ENCODE peak calls at places on chromosomes 5 and 9, in five cellular contexts. One of them, this sample, is unnamed.

GRCh38 chr9:122226758-122227575 is 1.8 kb downstream of the LHX6 start:
- DNase-seq in tibial nerve: no peak
- DNase-seq in HepG2: no peak
- DNase-seq in A549: no peak
- DNase-seq in H1: peak; percentile 73
- DNase-seq in this sample: no peak

GRCh38 chr5:13606051-13606450 is 338.4 kb downstream of the DNAH5 start:
- DNase-seq in tibial nerve: no peak
- DNase-seq in HepG2: no peak
- DNase-seq in A549: peak; percentile 31
- DNase-seq in H1: no peak
- DNase-seq in this sample: no peak

GRCh38 chr9:211036-211435 is 3.6 kb upstream of the DOCK8 start:
- DNase-seq in tibial nerve: no peak
- DNase-seq in HepG2: no peak
- DNase-seq in A549: no peak
- DNase-seq in H1: no peak
- DNase-seq in this sample: no peak

GRCh38 chr5:95949810-95950209 is 11.8 kb downstream of the ELL2 start:
- DNase-seq in tibial nerve: no peak
- DNase-seq in HepG2: no peak
- DNase-seq in A549: no peak
- DNase-seq in H1: no peak
- DNase-seq in this sample: no peak

GRCh38 chr9:32344551-32345182 is 39.8 kb upstream of the ACO1 start:
- DNase-seq in tibial nerve: no peak
- DNase-seq in HepG2: no peak
- DNase-seq in A549: no peak
- DNase-seq in H1: peak; percentile 72
- DNase-seq in this sample: no peak

GRCh38 chr5:112109331-112109993 is 309.6 kb downstream of the EPB41L4A start:
- DNase-seq in tibial nerve: peak; percentile 21
- DNase-seq in HepG2: no peak
- DNase-seq in A549: no peak
- DNase-seq in H1: peak; percentile 57
- DNase-seq in this sample: peak; percentile 30

GRCh38 chr5:10120934-10121333 is 128.8 kb downstream of the ATPSCKMT start:
- DNase-seq in tibial nerve: no peak
- DNase-seq in HepG2: no peak
- DNase-seq in A549: no peak
- DNase-seq in H1: no peak
- DNase-seq in this sample: no peak

GRCh38 chr5:101678494-101679193 is 617.4 kb downstream of the SLCO4C1 start:
- DNase-seq in tibial nerve: peak; percentile 83
- DNase-seq in HepG2: peak; percentile 52
- DNase-seq in A549: peak; percentile 25
- DNase-seq in H1: peak; percentile 92
- DNase-seq in this sample: peak; percentile 34

GRCh38 chr9:72415163-72415562 is 50.2 kb upstream of the ZFAND5 start:
- DNase-seq in tibial nerve: no peak
- DNase-seq in HepG2: no peak
- DNase-seq in A549: no peak
- DNase-seq in H1: no peak
- DNase-seq in this sample: no peak

GRCh38 chr5:55600086-55600485 is 65.3 kb upstream of the PLPP1 start:
- DNase-seq in tibial nerve: no peak
- DNase-seq in HepG2: no peak
- DNase-seq in A549: no peak
- DNase-seq in H1: no peak
- DNase-seq in this sample: no peak

GRCh38 chr5:55603947-55604346 is 69.2 kb upstream of the PLPP1 start:
- DNase-seq in tibial nerve: no peak
- DNase-seq in HepG2: no peak
- DNase-seq in A549: no peak
- DNase-seq in H1: peak; percentile 30
- DNase-seq in this sample: no peak

GRCh38 chr5:55599148-55600050 is 64.6 kb upstream of the PLPP1 start:
- DNase-seq in tibial nerve: no peak
- DNase-seq in HepG2: no peak
- DNase-seq in A549: no peak
- DNase-seq in H1: peak; percentile 30
- DNase-seq in this sample: no peak

GRCh38 chr5:55600536-55601208 is 65.9 kb upstream of the PLPP1 start:
- DNase-seq in tibial nerve: no peak
- DNase-seq in HepG2: no peak
- DNase-seq in A549: no peak
- DNase-seq in H1: peak; percentile 41
- DNase-seq in this sample: no peak

DNA sequence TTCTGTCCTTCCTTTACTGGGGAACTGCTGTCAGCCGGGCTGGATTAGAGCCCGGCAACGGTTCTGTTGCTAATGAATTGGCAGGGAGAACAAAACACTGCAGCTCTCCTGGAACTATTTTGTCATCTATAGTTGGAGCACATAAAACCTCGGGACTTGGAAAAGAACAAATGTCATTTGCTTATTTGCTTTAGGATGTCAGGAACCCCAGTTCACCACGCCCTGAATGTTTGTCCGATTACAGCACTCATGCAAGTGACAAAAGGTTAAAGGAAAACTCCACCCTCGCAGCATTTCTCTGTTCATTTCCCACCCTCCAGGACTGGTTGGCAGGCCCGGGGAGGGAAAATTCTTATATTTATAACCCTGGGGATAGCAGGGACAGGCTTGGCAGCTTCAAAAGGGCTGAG is 66.5 kb upstream of the PLPP1 start:
- DNase-seq in tibial nerve: peak; percentile 79
- DNase-seq in HepG2: peak; percentile 93
- DNase-seq in A549: peak; percentile 63
- DNase-seq in H1: peak; percentile 32
- DNase-seq in this sample: peak; percentile 63
- TF ChIP-seq EP300 in tibial nerve: peak; percentile 94
- TF ChIP-seq EP300 in HepG2: peak; percentile 30
- TF ChIP-seq EP300 in A549: peak; percentile 71
- TF ChIP-seq EP300 in H1: no peak
- TF ChIP-seq EP300 in this sample: peak; percentile 48

GRCh38 chr5:91839232-91839631 is 456.1 kb upstream of the ARRDC3 start:
- DNase-seq in tibial nerve: no peak
- DNase-seq in HepG2: no peak
- DNase-seq in A549: no peak
- DNase-seq in H1: no peak
- DNase-seq in this sample: no peak
- TF ChIP-seq EP300 in tibial nerve: no peak
- TF ChIP-seq EP300 in HepG2: no peak
- TF ChIP-seq EP300 in A549: no peak
- TF ChIP-seq EP300 in H1: no peak
- TF ChIP-seq EP300 in this sample: no peak

GRCh38 chr5:310941-311434 is 10.5 kb upstream of the AHRR start:
- DNase-seq in tibial nerve: no peak
- DNase-seq in HepG2: no peak
- DNase-seq in A549: no peak
- DNase-seq in H1: no peak
- DNase-seq in this sample: no peak

GRCh38 chr5:307306-307705 is 14.2 kb upstream of the AHRR start:
- DNase-seq in tibial nerve: no peak
- DNase-seq in HepG2: no peak
- DNase-seq in A549: no peak
- DNase-seq in H1: no peak
- DNase-seq in this sample: no peak

GRCh38 chr5:310516-310915 is 11.0 kb upstream of the AHRR start:
- DNase-seq in tibial nerve: no peak
- DNase-seq in HepG2: no peak
- DNase-seq in A549: no peak
- DNase-seq in H1: no peak
- DNase-seq in this sample: no peak

GRCh38 chr5:307794-308579 is 13.5 kb upstream of the AHRR start:
- DNase-seq in tibial nerve: no peak
- DNase-seq in HepG2: no peak
- DNase-seq in A549: no peak
- DNase-seq in H1: no peak
- DNase-seq in this sample: no peak

GRCh38 chr5:308672-309271 is 12.7 kb upstream of the AHRR start:
- DNase-seq in tibial nerve: no peak
- DNase-seq in HepG2: no peak
- DNase-seq in A549: peak; percentile 29
- DNase-seq in H1: no peak
- DNase-seq in this sample: peak; percentile 34
- TF ChIP-seq EP300 in tibial nerve: no peak
- TF ChIP-seq EP300 in HepG2: no peak
- TF ChIP-seq EP300 in A549: no peak
- TF ChIP-seq EP300 in H1: no peak
- TF ChIP-seq EP300 in this sample: no peak

GRCh38 chr5:57174128-57174849 is 430 bp downstream of the GPBP1 start:
- DNase-seq in tibial nerve: no peak
- DNase-seq in HepG2: no peak
- DNase-seq in A549: no peak
- DNase-seq in H1: no peak
- DNase-seq in this sample: no peak

GRCh38 chr5:57174850-57175525 is 1.1 kb downstream of the GPBP1 start:
- DNase-seq in tibial nerve: no peak
- DNase-seq in HepG2: no peak
- DNase-seq in A549: no peak
- DNase-seq in H1: no peak
- DNase-seq in this sample: no peak

GRCh38 chr5:57173026-57173317 is 887 bp upstream of the GPBP1 start:
- DNase-seq in tibial nerve: peak; percentile 44
- DNase-seq in HepG2: no peak
- DNase-seq in A549: no peak
- DNase-seq in H1: no peak
- DNase-seq in this sample: no peak

GRCh38 chr5:57172466-57172961 is 1.3 kb upstream of the GPBP1 start:
- DNase-seq in tibial nerve: no peak
- DNase-seq in HepG2: no peak
- DNase-seq in A549: no peak
- DNase-seq in H1: no peak
- DNase-seq in this sample: no peak

GRCh38 chr5:57173318-57174127 is at the start of gene GPBP1:
- DNase-seq in tibial nerve: peak; percentile 100
- DNase-seq in HepG2: peak; percentile 96
- DNase-seq in A549: peak; percentile 93
- DNase-seq in H1: peak; percentile 97
- DNase-seq in this sample: peak; percentile 99
- TF ChIP-seq EP300 in tibial nerve: peak; percentile 89
- TF ChIP-seq EP300 in HepG2: peak; percentile 37
- TF ChIP-seq EP300 in A549: no peak
- TF ChIP-seq EP300 in H1: no peak
- TF ChIP-seq EP300 in this sample: peak; percentile 85

DNA sequence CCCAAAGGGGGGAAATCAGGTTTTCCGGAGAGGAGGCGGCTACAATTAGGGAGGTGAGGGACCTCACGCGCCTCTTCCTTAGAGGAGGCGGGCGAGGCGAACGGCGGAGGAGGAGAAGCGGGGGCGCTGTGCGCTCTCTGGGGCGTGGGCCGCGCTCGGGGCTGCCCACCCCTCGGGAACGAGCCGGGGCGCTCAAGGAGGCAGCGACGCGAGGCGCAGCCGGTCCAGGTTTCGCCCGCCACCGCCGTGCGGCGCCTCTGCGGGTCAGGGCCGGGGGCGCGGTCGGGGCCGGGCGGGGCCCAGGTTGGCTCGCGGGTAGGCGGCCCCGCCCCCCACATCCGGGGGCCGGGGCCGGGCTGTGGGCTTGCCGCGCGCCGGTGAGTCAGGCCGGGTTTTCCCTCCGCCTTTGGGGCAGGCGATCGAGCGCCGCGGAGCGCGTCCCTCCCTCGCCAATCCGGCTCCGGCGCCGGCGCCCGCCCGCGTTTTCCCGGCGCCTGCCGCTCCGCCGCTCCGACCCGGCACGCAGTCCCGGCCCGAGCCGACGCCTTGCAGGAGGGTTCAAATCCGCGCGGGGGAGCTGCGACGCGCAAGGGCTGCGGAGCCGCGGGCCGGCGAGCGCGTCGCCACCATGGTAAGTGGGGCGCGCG is at the start of gene N4BP3:
- DNase-seq in tibial nerve: no peak
- DNase-seq in HepG2: no peak
- DNase-seq in A549: peak; percentile 60
- DNase-seq in H1: peak; percentile 88
- DNase-seq in this sample: peak; percentile 31
- TF ChIP-seq EP300 in tibial nerve: no peak
- TF ChIP-seq EP300 in HepG2: no peak
- TF ChIP-seq EP300 in A549: no peak
- TF ChIP-seq EP300 in H1: no peak
- TF ChIP-seq EP300 in this sample: no peak

DNA sequence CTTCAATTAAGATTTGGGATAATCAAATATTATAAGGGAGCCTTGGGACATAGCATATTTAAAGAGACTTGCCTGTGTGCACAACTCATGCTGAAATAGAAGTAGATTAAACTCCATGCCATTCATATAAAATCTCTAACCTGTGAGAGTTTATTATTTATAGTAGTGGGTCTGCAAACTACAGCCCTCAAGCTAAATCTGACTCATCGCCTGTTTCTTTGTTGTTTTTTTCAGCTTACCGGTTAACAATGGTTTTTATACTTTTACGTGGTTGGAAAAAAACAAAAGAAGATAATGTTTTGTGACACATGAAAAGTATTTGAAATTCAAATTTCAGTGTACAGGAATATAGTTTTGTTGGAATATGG is 61.9 kb upstream of the GHR start:
- DNase-seq in tibial nerve: no peak
- DNase-seq in HepG2: no peak
- DNase-seq in A549: no peak
- DNase-seq in H1: no peak
- DNase-seq in this sample: no peak
- TF ChIP-seq EP300 in tibial nerve: no peak
- TF ChIP-seq EP300 in HepG2: no peak
- TF ChIP-seq EP300 in A549: no peak
- TF ChIP-seq EP300 in H1: no peak
- TF ChIP-seq EP300 in this sample: no peak

DNA sequence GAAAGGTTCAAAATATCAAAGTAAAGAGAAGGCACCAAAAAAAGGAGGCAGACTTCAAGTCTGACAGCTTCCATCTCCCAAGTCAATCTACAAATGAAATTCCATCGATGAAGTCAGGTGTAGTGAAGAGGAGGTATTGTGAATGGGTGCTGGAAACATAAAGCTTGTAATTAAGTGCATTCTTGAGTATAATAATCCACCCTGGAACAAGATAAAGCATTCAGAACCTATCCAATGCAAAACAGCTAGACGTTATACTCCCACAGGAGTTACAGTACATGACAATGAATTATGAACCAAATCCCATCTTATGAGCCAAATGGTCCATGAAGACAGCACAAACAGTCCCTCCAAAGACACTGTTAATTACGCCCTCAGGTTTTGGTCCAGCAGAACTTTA is 22.3 kb downstream of the BNC2 start:
- DNase-seq in tibial nerve: no peak
- DNase-seq in HepG2: no peak
- DNase-seq in A549: no peak
- DNase-seq in H1: no peak
- DNase-seq in this sample: no peak
- TF ChIP-seq EP300 in tibial nerve: no peak
- TF ChIP-seq EP300 in HepG2: no peak
- TF ChIP-seq EP300 in A549: no peak
- TF ChIP-seq EP300 in H1: no peak
- TF ChIP-seq EP300 in this sample: no peak

This sample was measured in ovary.